ENCODE peak calls at places on chromosomes 6 and 20, in five cellular contexts. A, Y, P, N and H are unnamed samples.

GRCh38 chr6:111355156-111355555 is 127.9 kb downstream of the REV3L start:
- DNase-seq in A (no peak), Y (no peak), P (no peak), N (no peak), H (no peak)

GRCh38 chr6:125597411-125598253 is 151.8 kb upstream of the HEY2 start:
- DNase-seq in Y (no peak), P (no peak), N (no peak), A (no peak), H (no peak)

GRCh38 chr6:122886475-122886874 is 97.4 kb downstream of the SMPDL3A start:
- DNase-seq in Y (no peak), A (no peak), P (no peak), N (no peak), H (no peak)

GRCh38 chr6:130183271-130184222 is 39.2 kb downstream of the SAMD3 start:
- DNase-seq in A (no peak), N (no peak), P (no peak), Y (no peak), H (no peak)

GRCh38 chr6:31225735-31226134 is 46.2 kb downstream of the HLA-C start:
- DNase-seq in A (no peak), P (no peak), N (no peak), Y (no peak), H (no peak)

GRCh38 chr6:159676804-159677203 is 16.2 kb downstream of the SOD2 start:
- DNase-seq in A (no peak), Y (no peak), N (no peak), P (no peak), H (no peak)

GRCh38 chr6:166743415-166743814 is 116.4 kb upstream of the RPS6KA2 start:
- DNase-seq in A (no peak), P (no peak), Y (no peak), N (no peak), H (no peak)

GRCh38 chr6:119243657-119244056 is 105.9 kb downstream of the MAN1A1 start:
- DNase-seq in Y (no peak), A (no peak), N (no peak), P (no peak), H (no peak)

GRCh38 chr20:59231124-59231804 is 67.6 kb downstream of the ZNF831 start:
- DNase-seq in Y (no peak), P (no peak), A (no peak), N (no peak), H (no peak)

GRCh38 chr20:3276400-3277015 is 37.5 kb upstream of the SLC4A11 start:
- DNase-seq in P (peak; percentile 24), N (peak; percentile 23), A (peak; percentile 56), Y (no peak), H (peak; percentile 48)

GRCh38 chr20:16926626-16927025 is 178.5 kb downstream of the OTOR start:
- DNase-seq in Y (no peak), P (no peak), A (no peak), N (no peak), H (no peak)

GRCh38 chr6:163743796-163744195 is 329.3 kb downstream of the QKI start:
- DNase-seq in Y (no peak), P (no peak), N (no peak), A (no peak), H (no peak)

GRCh38 chr20:2400290-2400689 is 19.6 kb downstream of the TGM6 start:
- DNase-seq in P (no peak), Y (no peak), N (no peak), A (no peak), H (no peak)

GRCh38 chr6:4553387-4553786 is 222.8 kb upstream of the CDYL start:
- DNase-seq in N (no peak), A (no peak), P (no peak), Y (no peak), H (no peak)

GRCh38 chr20:37789408-37789807 is 95.6 kb downstream of the CTNNBL1 start:
- DNase-seq in A (no peak), P (no peak), N (no peak), Y (no peak), H (no peak)

GRCh38 chr20:50331469-50332251 is 141.0 kb downstream of the CEBPB start:
- DNase-seq in Y (no peak), P (no peak), N (no peak), A (no peak), H (peak; percentile 67)

GRCh38 chr6:169328112-169328801 is 74.6 kb upstream of the THBS2 start:
- DNase-seq in P (no peak), A (no peak), Y (no peak), N (peak; percentile 23), H (no peak)

GRCh38 chr6:136335736-136336362 is 46.2 kb upstream of the BCLAF1 start:
- DNase-seq in A (no peak), P (no peak), Y (no peak), N (no peak), H (no peak)

GRCh38 chr20:48282591-48283228 is 497.4 kb upstream of the SULF2 start:
- DNase-seq in P (no peak), Y (no peak), A (no peak), N (no peak), H (peak; percentile 29)

GRCh38 chr6:166173292-166173951 is 5.8 kb upstream of the TBXT start:
- DNase-seq in A (peak; percentile 82), N (no peak), Y (no peak), P (no peak), H (no peak)

GRCh38 chr6:166567813-166568212 is 18.7 kb downstream of the RAMACL start:
- DNase-seq in A (no peak), N (no peak), P (no peak), Y (no peak), H (no peak)

GRCh38 chr6:141107562-141108160 is 1025.1 kb upstream of the GJE1 start:
- DNase-seq in Y (no peak), N (peak; percentile 41), P (no peak), A (no peak), H (peak; percentile 68)

GRCh38 chr6:14212020-14212419 is 94.4 kb downstream of the CD83 start:
- DNase-seq in Y (peak; percentile 36), A (peak; percentile 58), P (no peak), N (no peak), H (peak; percentile 21)

GRCh38 chr6:79762370-79762769 is 131.2 kb downstream of the SH3BGRL2 start:
- DNase-seq in A (no peak), N (peak; percentile 4), P (no peak), Y (no peak), H (peak; percentile 13)

GRCh38 chr6:21597706-21598273 is 4.2 kb downstream of the SOX4 start:
- DNase-seq in A (no peak), N (peak; percentile 37), Y (no peak), P (no peak), H (peak; percentile 39)

GRCh38 chr20:60512436-60512835 is 554.2 kb downstream of the CDH26 start:
- DNase-seq in Y (peak; percentile 29), P (peak; percentile 31), N (no peak), A (peak; percentile 39), H (peak; percentile 78)

GRCh38 chr6:141361559-141361958 is 771.2 kb upstream of the GJE1 start:
- DNase-seq in Y (no peak), P (no peak), A (no peak), N (no peak), H (no peak)

GRCh38 chr6:154319231-154319858 is 37.3 kb downstream of the IPCEF1 start:
- DNase-seq in P (no peak), N (peak; percentile 61), Y (no peak), A (no peak), H (no peak)

GRCh38 chr6:42369568-42369967 is 82.2 kb downstream of the TRERF1 start:
- DNase-seq in N (no peak), P (no peak), A (no peak), Y (no peak), H (peak; percentile 58)

GRCh38 chr6:111418971-111419693 is 63.9 kb downstream of the REV3L start:
- DNase-seq in N (peak; percentile 52), A (no peak), Y (no peak), P (no peak), H (no peak)

GRCh38 chr6:5529733-5530132 is 268.4 kb downstream of the FARS2 start:
- DNase-seq in Y (no peak), A (no peak), N (no peak), P (no peak), H (no peak)

GRCh38 chr6:149545258-149545753 is 537 bp downstream of the PPIL4 start:
- DNase-seq in P (peak; percentile 24), Y (no peak), N (peak; percentile 91), A (peak; percentile 34), H (peak; percentile 65)

GRCh38 chr20:40766790-40767529 is 77.9 kb upstream of the MAFB start:
- DNase-seq in N (no peak), P (no peak), A (no peak), Y (no peak), H (no peak)
- H3K9ac ChIP-seq in N (no peak overlapping the region), P (no peak overlapping the region), A (no peak overlapping the region), Y (no peak overlapping the region), H (no peak overlapping the region)

GRCh38 chr6:6806793-6807518 is 218.4 kb downstream of the LY86 start:
- DNase-seq in N (no peak), Y (no peak), P (no peak), A (no peak), H (peak; percentile 57)
- H2BK12ac ChIP-seq in N (no peak overlapping the region), Y (no peak overlapping the region), P (no peak overlapping the region), A (no peak overlapping the region), H (no peak overlapping the region)

GRCh38 chr6:43714311-43715055 is 26.9 kb upstream of the MRPS18A start:
- DNase-seq in Y (no peak), P (no peak), N (no peak), A (no peak), H (no peak)
- H3K9ac ChIP-seq in Y (no peak overlapping the region), P (no peak overlapping the region), N (peak overlapping the region; percentile 38), A (no peak overlapping the region), H (no peak overlapping the region)

GRCh38 chr6:75830959-75831885 is 82.2 kb downstream of the MYO6 start:
- DNase-seq in P (no peak), Y (no peak), A (no peak), N (peak; percentile 17), H (no peak)
- H2BK12ac ChIP-seq in P (no peak overlapping the region), Y (no peak overlapping the region), A (no peak overlapping the region), N (no peak overlapping the region), H (no peak overlapping the region)

DNA sequence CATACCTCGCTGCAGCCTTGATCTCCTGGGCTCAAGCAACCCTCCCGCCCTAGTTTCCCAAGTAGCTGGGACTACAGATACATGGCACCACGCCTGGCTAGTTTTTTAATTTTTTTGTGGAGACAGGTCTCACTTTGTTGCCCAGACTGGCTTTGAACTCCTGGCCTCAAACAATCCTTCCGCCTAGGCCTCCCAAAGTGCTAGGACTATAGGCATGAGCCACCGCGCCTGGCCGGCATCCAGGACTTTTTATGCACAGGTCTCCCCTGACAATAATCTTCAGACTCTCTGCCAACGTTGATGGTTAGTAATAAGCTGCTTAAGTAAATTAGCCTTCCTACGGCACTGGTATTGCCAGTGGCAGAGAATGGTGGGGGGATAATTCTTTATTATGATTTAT is 110.5 kb upstream of the MTHFD1L start:
- DNase-seq in N (no peak), P (no peak), A (no peak), Y (no peak), H (no peak)
- H3K9ac ChIP-seq in N (no peak overlapping the region), P (no peak overlapping the region), A (no peak overlapping the region), Y (no peak overlapping the region), H (no peak overlapping the region)

GRCh38 chr6:52155791-52156576 is 30.2 kb upstream of the IL17A start:
- DNase-seq in Y (peak; percentile 47), P (no peak), N (no peak), A (peak; percentile 63), H (no peak)

GRCh38 chr6:52154381-52154780 is 31.8 kb upstream of the IL17A start:
- DNase-seq in A (no peak), P (no peak), N (no peak), Y (no peak), H (no peak)

GRCh38 chr6:52152070-52152423 is 34.1 kb upstream of the IL17A start:
- DNase-seq in Y (no peak), P (no peak), A (no peak), N (no peak), H (no peak)

GRCh38 chr6:52149949-52150348 is 36.2 kb upstream of the IL17A start:
- DNase-seq in N (no peak), A (no peak), Y (no peak), P (no peak), H (no peak)

GRCh38 chr6:52152692-52153091 is 33.5 kb upstream of the IL17A start:
- DNase-seq in N (no peak), A (no peak), Y (no peak), P (no peak), H (peak; percentile 85)
- H2BK12ac ChIP-seq in N (no peak overlapping the region), A (no peak overlapping the region), Y (peak overlapping the region; percentile 98), P (no peak overlapping the region), H (no peak overlapping the region)